ENCODE peak calls at places on chromosomes 11 and 22, in nine cellular contexts. One of them, this sample, is unnamed.

GRCh38 chr11:67117176-67117575 is 1.9 kb upstream of the KDM2A start:
- DNase-seq in heart left ventricle: no peak
- DNase-seq in spleen: no peak
- DNase-seq in brain microvascular endothelial cell: no peak
- DNase-seq in sigmoid colon: no peak
- DNase-seq in stomach: no peak
- DNase-seq in bronchial epithelial cell: no peak
- DNase-seq in thoracic aorta: no peak
- DNase-seq in AG04449: no peak
- DNase-seq in this sample: no peak

GRCh38 chr22:37661160-37661924 is 2.8 kb downstream of the PDXP start:
- DNase-seq in heart left ventricle: no peak
- DNase-seq in AG04449: no peak
- DNase-seq in sigmoid colon: no peak
- DNase-seq in brain microvascular endothelial cell: peak
- DNase-seq in stomach: no peak
- DNase-seq in bronchial epithelial cell: no peak
- DNase-seq in spleen: no peak
- DNase-seq in thoracic aorta: no peak
- DNase-seq in this sample: peak

GRCh38 chr11:111515591-111515990 is 1.0 kb downstream of the HOATZ start:
- DNase-seq in AG04449: no peak
- DNase-seq in heart left ventricle: no peak
- DNase-seq in spleen: no peak
- DNase-seq in bronchial epithelial cell: no peak
- DNase-seq in thoracic aorta: no peak
- DNase-seq in stomach: no peak
- DNase-seq in brain microvascular endothelial cell: no peak
- DNase-seq in sigmoid colon: no peak
- DNase-seq in this sample: no peak

GRCh38 chr11:130486981-130487380 is 38.5 kb downstream of the ADAMTS15 start:
- DNase-seq in bronchial epithelial cell: no peak
- DNase-seq in heart left ventricle: no peak
- DNase-seq in thoracic aorta: no peak
- DNase-seq in AG04449: no peak
- DNase-seq in brain microvascular endothelial cell: no peak
- DNase-seq in spleen: no peak
- DNase-seq in stomach: peak
- DNase-seq in sigmoid colon: no peak
- DNase-seq in this sample: no peak

GRCh38 chr11:47296045-47296444 is 26.1 kb downstream of the MADD start:
- DNase-seq in thoracic aorta: no peak
- DNase-seq in sigmoid colon: no peak
- DNase-seq in stomach: no peak
- DNase-seq in AG04449: no peak
- DNase-seq in spleen: no peak
- DNase-seq in bronchial epithelial cell: peak
- DNase-seq in heart left ventricle: no peak
- DNase-seq in brain microvascular endothelial cell: no peak
- DNase-seq in this sample: no peak

GRCh38 chr11:75771646-75772410 is 3.2 kb downstream of the DGAT2 start:
- DNase-seq in bronchial epithelial cell: peak
- DNase-seq in AG04449: no peak
- DNase-seq in sigmoid colon: peak
- DNase-seq in heart left ventricle: no peak
- DNase-seq in brain microvascular endothelial cell: peak
- DNase-seq in thoracic aorta: peak
- DNase-seq in stomach: peak
- DNase-seq in spleen: peak
- DNase-seq in this sample: no peak

GRCh38 chr11:69655479-69656394 is 14.8 kb downstream of the CCND1 start:
- DNase-seq in sigmoid colon: peak
- DNase-seq in brain microvascular endothelial cell: no peak
- DNase-seq in thoracic aorta: no peak
- DNase-seq in heart left ventricle: peak
- DNase-seq in bronchial epithelial cell: no peak
- DNase-seq in stomach: no peak
- DNase-seq in spleen: peak
- DNase-seq in AG04449: no peak
- DNase-seq in this sample: no peak

GRCh38 chr22:45917146-45917545 is 59.8 kb downstream of the WNT7B start:
- DNase-seq in sigmoid colon: no peak
- DNase-seq in heart left ventricle: no peak
- DNase-seq in thoracic aorta: no peak
- DNase-seq in stomach: peak
- DNase-seq in brain microvascular endothelial cell: no peak
- DNase-seq in AG04449: no peak
- DNase-seq in bronchial epithelial cell: no peak
- DNase-seq in spleen: no peak
- DNase-seq in this sample: no peak

GRCh38 chr22:35998748-35999147 is 29.9 kb downstream of the RBFOX2 start:
- DNase-seq in bronchial epithelial cell: no peak
- DNase-seq in stomach: no peak
- DNase-seq in heart left ventricle: no peak
- DNase-seq in AG04449: no peak
- DNase-seq in spleen: no peak
- DNase-seq in brain microvascular endothelial cell: no peak
- DNase-seq in thoracic aorta: no peak
- DNase-seq in sigmoid colon: no peak
- DNase-seq in this sample: no peak

GRCh38 chr22:43550024-43550620 is 138.3 kb downstream of the MPPED1 start:
- DNase-seq in thoracic aorta: no peak
- DNase-seq in bronchial epithelial cell: no peak
- DNase-seq in stomach: peak
- DNase-seq in sigmoid colon: peak
- DNase-seq in spleen: no peak
- DNase-seq in brain microvascular endothelial cell: no peak
- DNase-seq in heart left ventricle: no peak
- DNase-seq in AG04449: no peak
- DNase-seq in this sample: peak

GRCh38 chr11:117378966-117379865 is 51.6 kb downstream of the CEP164 start:
- DNase-seq in brain microvascular endothelial cell: no peak
- DNase-seq in stomach: no peak
- DNase-seq in thoracic aorta: no peak
- DNase-seq in bronchial epithelial cell: peak
- DNase-seq in AG04449: no peak
- DNase-seq in heart left ventricle: peak
- DNase-seq in spleen: no peak
- DNase-seq in sigmoid colon: peak
- DNase-seq in this sample: no peak

DNA sequence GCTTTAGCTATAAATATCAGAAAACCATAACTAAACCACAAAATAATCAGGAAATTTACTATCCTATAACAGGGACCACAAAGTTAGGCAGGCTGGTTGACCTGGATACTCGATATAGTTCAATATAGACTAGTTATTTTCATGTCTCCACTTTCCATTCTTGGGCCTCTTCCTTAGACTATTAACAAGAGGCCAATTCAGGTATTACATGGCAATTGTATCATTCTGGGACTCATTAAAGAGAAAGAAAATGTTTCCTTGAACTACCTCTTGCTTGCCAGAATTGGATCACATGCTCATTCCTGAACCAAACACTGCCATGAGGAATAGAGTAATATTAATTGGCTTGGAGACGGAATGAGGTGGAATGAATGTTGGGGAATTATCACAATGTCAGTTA is 76.0 kb downstream of the EIF3M start:
- DNase-seq in spleen: no peak
- DNase-seq in bronchial epithelial cell: no peak
- DNase-seq in sigmoid colon: no peak
- DNase-seq in stomach: no peak
- DNase-seq in AG04449: no peak
- DNase-seq in heart left ventricle: no peak
- DNase-seq in brain microvascular endothelial cell: no peak
- DNase-seq in thoracic aorta: no peak
- DNase-seq in this sample: no peak
- TF ChIP-seq CTCF in spleen: no peak
- TF ChIP-seq CTCF in bronchial epithelial cell: no peak
- TF ChIP-seq CTCF in sigmoid colon: no peak
- TF ChIP-seq CTCF in stomach: no peak
- TF ChIP-seq CTCF in AG04449: no peak
- TF ChIP-seq CTCF in heart left ventricle: no peak
- TF ChIP-seq CTCF in brain microvascular endothelial cell: no peak
- TF ChIP-seq CTCF in thoracic aorta: no peak
- TF ChIP-seq CTCF in this sample: no peak

DNA sequence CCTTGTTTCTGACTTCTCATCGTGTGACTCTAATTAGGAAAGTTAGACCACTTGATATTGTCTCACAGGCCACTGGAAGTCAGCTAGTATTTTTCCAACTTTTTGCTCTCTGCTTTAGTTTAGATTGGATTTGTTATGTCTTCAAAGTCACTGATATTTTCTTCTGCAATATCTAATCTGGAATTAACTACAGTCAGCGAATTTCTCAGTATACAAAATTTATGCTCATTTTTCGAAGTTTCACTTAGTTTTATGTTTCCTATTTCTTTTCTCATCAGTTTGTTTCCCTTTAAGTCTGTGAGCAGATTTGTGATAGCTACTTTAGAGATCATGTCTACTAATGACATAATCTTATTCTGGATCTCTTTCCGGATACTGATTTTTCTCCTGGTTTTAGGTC is 1027.2 kb upstream of the CNTN5 start:
- DNase-seq in AG04449: no peak
- DNase-seq in thoracic aorta: no peak
- DNase-seq in spleen: no peak
- DNase-seq in heart left ventricle: no peak
- DNase-seq in bronchial epithelial cell: no peak
- DNase-seq in brain microvascular endothelial cell: no peak
- DNase-seq in stomach: no peak
- DNase-seq in sigmoid colon: no peak
- DNase-seq in this sample: no peak
- H3K4me3 ChIP-seq in AG04449: no peak
- H3K4me3 ChIP-seq in thoracic aorta: no peak
- H3K4me3 ChIP-seq in spleen: no peak
- H3K4me3 ChIP-seq in heart left ventricle: no peak
- H3K4me3 ChIP-seq in bronchial epithelial cell: no peak
- H3K4me3 ChIP-seq in brain microvascular endothelial cell: no peak
- H3K4me3 ChIP-seq in stomach: no peak
- H3K4me3 ChIP-seq in sigmoid colon: no peak
- H3K4me3 ChIP-seq in this sample: no peak

GRCh38 chr22:33917744-33918406 is 2.4 kb downstream of the LARGE1 start:
- DNase-seq in sigmoid colon: no peak
- DNase-seq in thoracic aorta: no peak
- DNase-seq in AG04449: no peak
- DNase-seq in heart left ventricle: no peak
- DNase-seq in stomach: no peak
- DNase-seq in bronchial epithelial cell: no peak
- DNase-seq in brain microvascular endothelial cell: no peak
- DNase-seq in spleen: no peak
- DNase-seq in this sample: peak
- TF ChIP-seq CTCF in sigmoid colon: no peak
- TF ChIP-seq CTCF in thoracic aorta: no peak
- TF ChIP-seq CTCF in AG04449: peak
- TF ChIP-seq CTCF in heart left ventricle: peak
- TF ChIP-seq CTCF in stomach: no peak
- TF ChIP-seq CTCF in bronchial epithelial cell: no peak
- TF ChIP-seq CTCF in brain microvascular endothelial cell: peak
- TF ChIP-seq CTCF in spleen: no peak
- TF ChIP-seq CTCF in this sample: peak

GRCh38 chr11:10673476-10674062 is 20.0 kb downstream of the IRAG1 start:
- DNase-seq in bronchial epithelial cell: no peak
- DNase-seq in brain microvascular endothelial cell: no peak
- DNase-seq in heart left ventricle: no peak
- DNase-seq in thoracic aorta: no peak
- DNase-seq in stomach: no peak
- DNase-seq in AG04449: no peak
- DNase-seq in sigmoid colon: no peak
- DNase-seq in spleen: no peak
- DNase-seq in this sample: no peak

GRCh38 chr11:10678106-10678505 is 15.4 kb downstream of the IRAG1 start:
- DNase-seq in thoracic aorta: no peak
- DNase-seq in bronchial epithelial cell: no peak
- DNase-seq in brain microvascular endothelial cell: no peak
- DNase-seq in stomach: no peak
- DNase-seq in heart left ventricle: no peak
- DNase-seq in spleen: no peak
- DNase-seq in AG04449: no peak
- DNase-seq in sigmoid colon: no peak
- DNase-seq in this sample: no peak

GRCh38 chr11:10674440-10674855 is 19.1 kb downstream of the IRAG1 start:
- DNase-seq in AG04449: no peak
- DNase-seq in sigmoid colon: peak
- DNase-seq in stomach: no peak
- DNase-seq in spleen: no peak
- DNase-seq in bronchial epithelial cell: no peak
- DNase-seq in heart left ventricle: no peak
- DNase-seq in thoracic aorta: no peak
- DNase-seq in brain microvascular endothelial cell: no peak
- DNase-seq in this sample: no peak

GRCh38 chr11:10679644-10680043 is 13.9 kb downstream of the IRAG1 start:
- DNase-seq in stomach: no peak
- DNase-seq in bronchial epithelial cell: no peak
- DNase-seq in sigmoid colon: no peak
- DNase-seq in AG04449: no peak
- DNase-seq in thoracic aorta: no peak
- DNase-seq in spleen: no peak
- DNase-seq in heart left ventricle: no peak
- DNase-seq in brain microvascular endothelial cell: no peak
- DNase-seq in this sample: no peak

GRCh38 chr11:10674991-10675440 is 18.5 kb downstream of the IRAG1 start:
- DNase-seq in thoracic aorta: peak
- DNase-seq in AG04449: no peak
- DNase-seq in spleen: no peak
- DNase-seq in bronchial epithelial cell: no peak
- DNase-seq in brain microvascular endothelial cell: no peak
- DNase-seq in heart left ventricle: peak
- DNase-seq in stomach: no peak
- DNase-seq in sigmoid colon: peak
- DNase-seq in this sample: no peak
- H3K4me3 ChIP-seq in thoracic aorta: peak
- H3K4me3 ChIP-seq in AG04449: no peak
- H3K4me3 ChIP-seq in spleen: peak
- H3K4me3 ChIP-seq in bronchial epithelial cell: no peak
- H3K4me3 ChIP-seq in brain microvascular endothelial cell: no peak
- H3K4me3 ChIP-seq in heart left ventricle: peak
- H3K4me3 ChIP-seq in stomach: no peak
- H3K4me3 ChIP-seq in sigmoid colon: no peak
- H3K4me3 ChIP-seq in this sample: no peak

GRCh38 chr22:50459443-50460140 is 15.2 kb downstream of the SBF1 start:
- DNase-seq in brain microvascular endothelial cell: no peak
- DNase-seq in spleen: no peak
- DNase-seq in heart left ventricle: no peak
- DNase-seq in AG04449: no peak
- DNase-seq in bronchial epithelial cell: no peak
- DNase-seq in thoracic aorta: no peak
- DNase-seq in sigmoid colon: no peak
- DNase-seq in stomach: no peak
- DNase-seq in this sample: no peak
- TF ChIP-seq CTCF in brain microvascular endothelial cell: no peak
- TF ChIP-seq CTCF in spleen: no peak
- TF ChIP-seq CTCF in heart left ventricle: no peak
- TF ChIP-seq CTCF in AG04449: no peak
- TF ChIP-seq CTCF in bronchial epithelial cell: no peak
- TF ChIP-seq CTCF in thoracic aorta: no peak
- TF ChIP-seq CTCF in sigmoid colon: no peak
- TF ChIP-seq CTCF in stomach: no peak
- TF ChIP-seq CTCF in this sample: no peak